ENCODE peak calls at places on chromosome 2, in four cellular contexts. One of them, this sample, is unnamed.

GRCh38 chr2:233928594-233929351 is 11.6 kb downstream of the TRPM8 start:
- DNase-seq in NCI-H1436: no peak
- DNase-seq in SK-N-SH: peak; percentile 54
- DNase-seq in PC-9: peak; percentile 51
- DNase-seq in this sample: no peak

GRCh38 chr2:150107816-150108215 is 379.7 kb downstream of the RND3 start:
- DNase-seq in PC-9: no peak
- DNase-seq in NCI-H1436: no peak
- DNase-seq in SK-N-SH: no peak
- DNase-seq in this sample: peak; percentile 34

GRCh38 chr2:28292491-28292890 is 100.2 kb upstream of the FOSL2 start:
- DNase-seq in NCI-H1436: no peak
- DNase-seq in PC-9: no peak
- DNase-seq in SK-N-SH: no peak
- DNase-seq in this sample: no peak

GRCh38 chr2:205650450-205650849 is 31.9 kb upstream of the NRP2 start:
- DNase-seq in PC-9: peak; percentile 21
- DNase-seq in SK-N-SH: no peak
- DNase-seq in NCI-H1436: no peak
- DNase-seq in this sample: peak; percentile 28

GRCh38 chr2:240443891-240444301 is 8.4 kb downstream of the GPC1 start:
- DNase-seq in PC-9: no peak
- DNase-seq in NCI-H1436: no peak
- DNase-seq in SK-N-SH: no peak
- DNase-seq in this sample: no peak

GRCh38 chr2:58428286-58428552 is 187.1 kb upstream of the FANCL start:
- DNase-seq in PC-9: peak; percentile 14
- DNase-seq in SK-N-SH: no peak
- DNase-seq in NCI-H1436: peak; percentile 63
- DNase-seq in this sample: peak; percentile 7

GRCh38 chr2:54589340-54590215 is 133.5 kb downstream of the SPTBN1 start:
- DNase-seq in PC-9: no peak
- DNase-seq in NCI-H1436: no peak
- DNase-seq in SK-N-SH: peak; percentile 46
- DNase-seq in this sample: peak; percentile 52

GRCh38 chr2:218074031-218074430 is 5.0 kb downstream of the RUFY4 start:
- DNase-seq in SK-N-SH: no peak
- DNase-seq in NCI-H1436: no peak
- DNase-seq in PC-9: peak; percentile 60
- DNase-seq in this sample: no peak

GRCh38 chr2:37615808-37616673 is 55.4 kb downstream of the CDC42EP3 start:
- DNase-seq in SK-N-SH: no peak
- DNase-seq in NCI-H1436: no peak
- DNase-seq in PC-9: no peak
- DNase-seq in this sample: no peak

GRCh38 chr2:216327447-216327846 is 44.8 kb downstream of the MARCHF4 start:
- DNase-seq in SK-N-SH: no peak
- DNase-seq in NCI-H1436: peak; percentile 27
- DNase-seq in PC-9: no peak
- DNase-seq in this sample: no peak

GRCh38 chr2:1777156-1777555 is 32.8 kb upstream of the PXDN start:
- DNase-seq in SK-N-SH: no peak
- DNase-seq in NCI-H1436: no peak
- DNase-seq in PC-9: no peak
- DNase-seq in this sample: no peak

GRCh38 chr2:149858214-149858613 is 270.6 kb upstream of the MMADHC start:
- DNase-seq in NCI-H1436: no peak
- DNase-seq in PC-9: no peak
- DNase-seq in SK-N-SH: no peak
- DNase-seq in this sample: no peak

GRCh38 chr2:33673937-33674336 is 74.8 kb upstream of the FAM98A start:
- DNase-seq in NCI-H1436: peak; percentile 1
- DNase-seq in PC-9: no peak
- DNase-seq in SK-N-SH: peak; percentile 24
- DNase-seq in this sample: no peak

GRCh38 chr2:224523626-224524577 is 61.3 kb downstream of the CUL3 start:
- DNase-seq in SK-N-SH: no peak
- DNase-seq in PC-9: no peak
- DNase-seq in NCI-H1436: no peak
- DNase-seq in this sample: peak; percentile 68

This sample was measured in trophoblast cell.